ENCODE peak calls at places on chromosome X, in four cellular contexts. One of them, this sample, is unnamed. For H3K36me3, the result is how much of the 10 kb centered on the place peaks cover.

GRCh38 chrX:154399527-154400368 is 1.6 kb downstream of the RPL10 start:
- DNase-seq in psoas muscle: no peak
- DNase-seq in sigmoid colon: no peak
- DNase-seq in bronchial epithelial cell: no peak
- DNase-seq in this sample: no peak

GRCh38 chrX:85109235-85109634 is 105.6 kb downstream of the APOOL start:
- DNase-seq in psoas muscle: no peak
- DNase-seq in bronchial epithelial cell: no peak
- DNase-seq in sigmoid colon: no peak
- DNase-seq in this sample: peak

GRCh38 chrX:136209751-136210150 is 41.4 kb downstream of the MAP7D3 start:
- DNase-seq in bronchial epithelial cell: no peak
- DNase-seq in sigmoid colon: no peak
- DNase-seq in psoas muscle: no peak
- DNase-seq in this sample: no peak

GRCh38 chrX:68185161-68185560 is 248.1 kb downstream of the OPHN1 start:
- DNase-seq in bronchial epithelial cell: no peak
- DNase-seq in sigmoid colon: no peak
- DNase-seq in psoas muscle: no peak
- DNase-seq in this sample: no peak

GRCh38 chrX:87732133-87732532 is 214.5 kb downstream of the KLHL4 start:
- DNase-seq in sigmoid colon: no peak
- DNase-seq in psoas muscle: no peak
- DNase-seq in bronchial epithelial cell: no peak
- DNase-seq in this sample: peak

GRCh38 chrX:47831788-47832187 is 4.9 kb upstream of the ZNF81 start:
- DNase-seq in bronchial epithelial cell: peak
- DNase-seq in psoas muscle: peak
- DNase-seq in sigmoid colon: no peak
- DNase-seq in this sample: peak

GRCh38 chrX:110004970-110005369 is 2.1 kb downstream of the TMEM164 start:
- DNase-seq in psoas muscle: no peak
- DNase-seq in bronchial epithelial cell: no peak
- DNase-seq in sigmoid colon: no peak
- DNase-seq in this sample: no peak

GRCh38 chrX:38805294-38806053 is 4.2 kb downstream of the MID1IP1 start:
- DNase-seq in sigmoid colon: peak
- DNase-seq in psoas muscle: peak
- DNase-seq in bronchial epithelial cell: peak
- DNase-seq in this sample: peak

GRCh38 chrX:110420771-110421498 is 62.3 kb downstream of the RTL9 start:
- DNase-seq in bronchial epithelial cell: no peak
- DNase-seq in sigmoid colon: no peak
- DNase-seq in psoas muscle: no peak
- DNase-seq in this sample: no peak

GRCh38 chrX:154719132-154719675 is 31.7 kb downstream of the GAB3 start:
- DNase-seq in sigmoid colon: no peak
- DNase-seq in bronchial epithelial cell: peak
- DNase-seq in psoas muscle: no peak
- DNase-seq in this sample: no peak

GRCh38 chrX:70436380-70436779 is 8.3 kb upstream of the DLG3 start:
- DNase-seq in sigmoid colon: no peak
- DNase-seq in bronchial epithelial cell: no peak
- DNase-seq in psoas muscle: no peak
- DNase-seq in this sample: peak

GRCh38 chrX:22063284-22063683 is 31.2 kb downstream of the PHEX start:
- DNase-seq in psoas muscle: no peak
- DNase-seq in bronchial epithelial cell: no peak
- DNase-seq in sigmoid colon: no peak
- DNase-seq in this sample: no peak

GRCh38 chrX:108468486-108468885 is 28.8 kb downstream of the COL4A5 start:
- DNase-seq in bronchial epithelial cell: no peak
- DNase-seq in sigmoid colon: no peak
- DNase-seq in psoas muscle: no peak
- DNase-seq in this sample: no peak

GRCh38 chrX:15903186-15903681 is 48.6 kb upstream of the AP1S2 start:
- DNase-seq in psoas muscle: no peak
- DNase-seq in sigmoid colon: no peak
- DNase-seq in bronchial epithelial cell: no peak
- DNase-seq in this sample: no peak

GRCh38 chrX:41921492-41922124 is 1.7 kb downstream of the CASK start:
- DNase-seq in bronchial epithelial cell: peak
- DNase-seq in sigmoid colon: no peak
- DNase-seq in psoas muscle: no peak
- DNase-seq in this sample: no peak

GRCh38 chrX:82721891-82722290 is 786.2 kb upstream of the POU3F4 start:
- DNase-seq in psoas muscle: no peak
- DNase-seq in sigmoid colon: no peak
- DNase-seq in bronchial epithelial cell: no peak
- DNase-seq in this sample: no peak

GRCh38 chrX:133838761-133839676 is 146.4 kb downstream of the GPC3 start:
- DNase-seq in sigmoid colon: no peak
- DNase-seq in psoas muscle: no peak
- DNase-seq in bronchial epithelial cell: peak
- DNase-seq in this sample: peak

GRCh38 chrX:16842684-16843083 is 27.5 kb downstream of the RBBP7 start:
- DNase-seq in psoas muscle: no peak
- DNase-seq in bronchial epithelial cell: no peak
- DNase-seq in sigmoid colon: no peak
- DNase-seq in this sample: no peak

GRCh38 chrX:119150163-119151135 is 22.8 kb upstream of the KIAA1210 start:
- DNase-seq in bronchial epithelial cell: no peak
- DNase-seq in sigmoid colon: no peak
- DNase-seq in psoas muscle: no peak
- DNase-seq in this sample: peak

GRCh38 chrX:13638021-13638420 is 14.9 kb upstream of the TCEANC start:
- DNase-seq in psoas muscle: no peak
- DNase-seq in sigmoid colon: no peak
- DNase-seq in bronchial epithelial cell: peak
- DNase-seq in this sample: no peak

GRCh38 chrX:66002832-66003680 is 36.8 kb downstream of the VSIG4 start:
- DNase-seq in psoas muscle: no peak
- DNase-seq in sigmoid colon: no peak
- DNase-seq in bronchial epithelial cell: no peak
- DNase-seq in this sample: no peak

GRCh38 chrX:115889121-115889890 is 281.2 kb upstream of the AGTR2 start:
- DNase-seq in sigmoid colon: peak
- DNase-seq in bronchial epithelial cell: no peak
- DNase-seq in psoas muscle: no peak
- DNase-seq in this sample: peak

GRCh38 chrX:108584617-108585211 is 145.1 kb downstream of the COL4A5 start:
- DNase-seq in psoas muscle: no peak
- DNase-seq in sigmoid colon: no peak
- DNase-seq in bronchial epithelial cell: peak
- DNase-seq in this sample: peak

GRCh38 chrX:48736303-48736702 is 25.2 kb upstream of the GLOD5 start:
- DNase-seq in psoas muscle: no peak
- DNase-seq in bronchial epithelial cell: no peak
- DNase-seq in sigmoid colon: no peak
- DNase-seq in this sample: no peak

GRCh38 chrX:132837126-132837525 is 121.3 kb downstream of the HS6ST2 start:
- DNase-seq in sigmoid colon: no peak
- DNase-seq in bronchial epithelial cell: peak
- DNase-seq in psoas muscle: no peak
- DNase-seq in this sample: no peak

GRCh38 chrX:130086414-130087207 is 23.7 kb downstream of the ELF4 start:
- DNase-seq in bronchial epithelial cell: no peak
- DNase-seq in psoas muscle: no peak
- DNase-seq in sigmoid colon: no peak
- DNase-seq in this sample: peak
- H3K4me3 ChIP-seq in bronchial epithelial cell: no peak
- H3K4me3 ChIP-seq in psoas muscle: no peak
- H3K4me3 ChIP-seq in sigmoid colon: no peak
- H3K4me3 ChIP-seq in this sample: no peak

DNA sequence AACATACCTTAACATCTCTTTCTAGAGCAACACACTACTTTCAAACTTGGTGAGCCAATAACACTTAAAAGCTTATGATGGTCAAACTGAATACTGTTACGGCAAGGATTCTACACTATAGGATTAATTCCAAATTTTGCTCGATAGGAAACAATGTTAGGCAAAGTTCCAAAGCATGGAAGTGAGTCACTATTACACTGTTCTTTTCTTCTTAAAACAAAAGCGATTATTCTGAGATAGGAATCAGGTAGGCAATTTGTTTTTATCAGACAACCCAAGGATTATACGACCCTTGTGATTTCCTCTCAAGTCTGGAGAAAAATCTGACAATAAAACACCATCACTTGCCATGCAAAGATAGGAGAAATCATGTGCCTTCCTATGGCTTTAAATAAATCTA is 81.5 kb downstream of the HUWE1 start:
- DNase-seq in sigmoid colon: no peak
- DNase-seq in psoas muscle: no peak
- DNase-seq in bronchial epithelial cell: no peak
- DNase-seq in this sample: no peak
- H3K36me3 ChIP-seq in sigmoid colon: under half
- H3K36me3 ChIP-seq in psoas muscle: under half
- H3K36me3 ChIP-seq in bronchial epithelial cell: under half
- H3K36me3 ChIP-seq in this sample: under half

DNA sequence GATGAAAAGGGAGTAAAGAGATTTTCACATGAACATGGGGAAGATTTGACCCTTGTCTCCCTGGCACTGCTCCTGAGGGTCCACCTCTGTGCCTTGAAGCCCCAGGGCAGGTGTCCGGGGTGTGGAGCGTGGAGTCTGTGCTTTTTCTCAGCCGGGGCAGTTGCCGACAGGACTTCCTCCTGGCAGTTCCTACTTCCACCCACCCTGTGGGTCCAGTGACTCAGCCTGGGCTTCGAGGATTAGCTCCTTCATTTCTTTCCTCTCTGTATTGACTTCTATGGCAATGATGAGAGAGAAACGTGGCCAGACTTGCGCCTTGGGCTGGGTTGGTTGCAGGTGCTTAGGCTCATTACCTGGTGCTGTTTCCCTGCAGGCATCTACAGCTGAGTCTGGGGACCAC is 35.9 kb upstream of the CLCN4 start:
- DNase-seq in sigmoid colon: no peak
- DNase-seq in bronchial epithelial cell: peak
- DNase-seq in psoas muscle: no peak
- DNase-seq in this sample: no peak
- H3K4me3 ChIP-seq in sigmoid colon: no peak
- H3K4me3 ChIP-seq in bronchial epithelial cell: no peak
- H3K4me3 ChIP-seq in psoas muscle: no peak
- H3K4me3 ChIP-seq in this sample: no peak

GRCh38 chrX:19354625-19355024 is 10.9 kb downstream of the PDHA1 start:
- DNase-seq in psoas muscle: no peak
- DNase-seq in sigmoid colon: no peak
- DNase-seq in bronchial epithelial cell: no peak
- DNase-seq in this sample: no peak
- H3K36me3 ChIP-seq in psoas muscle: under half
- H3K36me3 ChIP-seq in sigmoid colon: under half
- H3K36me3 ChIP-seq in bronchial epithelial cell: under half
- H3K36me3 ChIP-seq in this sample: under half

GRCh38 chrX:40091691-40092421 is 5.9 kb downstream of the BCOR start:
- DNase-seq in psoas muscle: no peak
- DNase-seq in bronchial epithelial cell: no peak
- DNase-seq in sigmoid colon: no peak
- DNase-seq in this sample: peak
- H3K4me3 ChIP-seq in psoas muscle: no peak
- H3K4me3 ChIP-seq in bronchial epithelial cell: no peak
- H3K4me3 ChIP-seq in sigmoid colon: no peak
- H3K4me3 ChIP-seq in this sample: peak

DNA sequence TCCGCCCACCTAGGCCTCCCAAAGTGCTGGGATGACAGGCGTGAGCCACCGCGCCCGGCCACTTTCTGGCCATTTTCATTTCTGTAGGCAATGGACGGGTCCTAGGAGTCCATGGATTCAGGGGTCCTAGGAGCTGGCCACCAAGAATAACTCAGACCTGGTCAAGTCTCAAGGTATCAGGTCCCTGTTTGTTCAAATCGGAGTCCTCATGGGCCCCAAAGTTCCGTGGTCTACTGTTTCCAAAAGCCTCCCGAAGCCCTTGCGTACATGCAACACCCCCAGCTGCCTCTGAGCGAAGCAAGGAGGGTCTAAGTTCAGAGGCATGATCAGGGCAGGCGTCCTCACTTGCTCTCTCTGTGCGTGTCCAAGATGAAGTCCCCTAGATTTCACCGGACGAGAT is 30.1 kb downstream of the P2RY8 start:
- DNase-seq in psoas muscle: no peak
- DNase-seq in bronchial epithelial cell: no peak
- DNase-seq in sigmoid colon: no peak
- DNase-seq in this sample: no peak
- H3K36me3 ChIP-seq in psoas muscle: under half
- H3K36me3 ChIP-seq in bronchial epithelial cell: under half
- H3K36me3 ChIP-seq in sigmoid colon: under half
- H3K36me3 ChIP-seq in this sample: under half

GRCh38 chrX:97310373-97310772 is 426.7 kb downstream of the RPA4 start:
- DNase-seq in sigmoid colon: no peak
- DNase-seq in bronchial epithelial cell: peak
- DNase-seq in psoas muscle: no peak
- DNase-seq in this sample: peak
- H3K4me3 ChIP-seq in sigmoid colon: no peak
- H3K4me3 ChIP-seq in bronchial epithelial cell: no peak
- H3K4me3 ChIP-seq in psoas muscle: no peak
- H3K4me3 ChIP-seq in this sample: peak